ENCODE peak calls at places on chromosomes 16 and 17, in seven cellular contexts. I is heart right ventricle; C is tibial artery; A is astrocyte of the cerebellum; Y is CD8-positive, alpha-beta T cell; Z is activated B cell treated with CpG ODN at 0.5 μM for 24 hours; K is foreskin keratinocyte. M is an unnamed sample.

GRCh38 chr16:4850211-4850610 is 2.9 kb downstream of the UBN1 start:
- DNase-seq in I (no peak), C (no peak), A (no peak), Y (no peak), Z (no peak), K (no peak), M (no peak)

GRCh38 chr17:44919885-44920564 is 4.7 kb upstream of the GFAP start:
- DNase-seq in I (peak), C (peak), A (peak), Y (peak), Z (peak), K (peak), M (peak)

GRCh38 chr16:73152731-73153130 is 104.8 kb upstream of the ZFHX3 start:
- DNase-seq in I (no peak), C (no peak), A (no peak), Y (no peak), Z (no peak), K (no peak), M (peak)

GRCh38 chr17:76385892-76386786 is 1.7 kb downstream of the SPHK1 start:
- DNase-seq in I (peak), C (peak), A (no peak), Y (peak), Z (peak), K (peak), M (peak)

GRCh38 chr17:75904749-75905521 is at the start of gene MRPL38:
- DNase-seq in I (peak), C (peak), A (peak), Y (peak), Z (peak), K (peak), M (peak)

GRCh38 chr17:34858941-34859562 is 102.2 kb downstream of the CCT6B start:
- DNase-seq in I (no peak), C (no peak), A (no peak), Y (no peak), Z (no peak), K (no peak), M (no peak)

GRCh38 chr16:69340095-69340644 is 598 bp downstream of the NIP7 start:
- DNase-seq in I (peak), C (no peak), A (no peak), Y (no peak), Z (no peak), K (no peak), M (no peak)

GRCh38 chr16:88618182-88618955 is 20.0 kb upstream of the IL17C start:
- DNase-seq in I (no peak), C (no peak), A (no peak), Y (no peak), Z (no peak), K (no peak), M (no peak)

GRCh38 chr17:43723697-43724359 is 34.8 kb downstream of the SOST start:
- DNase-seq in I (no peak), C (peak), A (no peak), Y (no peak), Z (no peak), K (peak), M (no peak)

GRCh38 chr16:69351309-69352027 is at the start of gene TMED6:
- DNase-seq in I (no peak), C (no peak), A (no peak), Y (no peak), Z (no peak), K (no peak), M (no peak)

GRCh38 chr16:12804395-12804794 is 708 bp upstream of the CPPED1 start:
- DNase-seq in I (no peak), C (no peak), A (no peak), Y (no peak), Z (no peak), K (no peak), M (no peak)

GRCh38 chr17:61744252-61744651 is 119.1 kb downstream of the BRIP1 start:
- DNase-seq in I (no peak), C (no peak), A (no peak), Y (no peak), Z (no peak), K (no peak), M (no peak)

GRCh38 chr17:29645516-29646051 is 22.9 kb upstream of the CORO6 start:
- DNase-seq in I (peak), C (peak), A (peak), Y (no peak), Z (no peak), K (no peak), M (no peak)

GRCh38 chr16:62205459-62205858 is 169.2 kb upstream of the CDH8 start:
- DNase-seq in I (no peak), C (no peak), A (no peak), Y (no peak), Z (no peak), K (no peak), M (no peak)

GRCh38 chr16:77062878-77063566 is 128.0 kb upstream of the MON1B start:
- DNase-seq in I (no peak), C (no peak), A (no peak), Y (no peak), Z (no peak), K (no peak), M (no peak)

GRCh38 chr17:49598918-49599317 is 23.2 kb downstream of the NXPH3 start:
- DNase-seq in I (no peak), C (no peak), A (no peak), Y (no peak), Z (no peak), K (no peak), M (no peak)
- TF ChIP-seq CTCF in I (no peak), C (no peak), A (no peak), Y (no peak), Z (no peak), K (no peak), M (no peak)

GRCh38 chr17:45948881-45949624 is 50.0 kb upstream of the STH start:
- DNase-seq in I (peak), C (peak), A (no peak), Y (peak), Z (peak), K (peak), M (peak)
- TF ChIP-seq CTCF in I (peak), C (peak), A (peak), Y (peak), Z (no peak), K (peak), M (peak)

GRCh38 chr17:39955726-39956225 is 7.0 kb upstream of the GSDMA start:
- DNase-seq in I (no peak), C (no peak), A (no peak), Y (no peak), Z (no peak), K (no peak), M (no peak)
- TF ChIP-seq CTCF in I (no peak), C (no peak), A (no peak), Y (no peak), Z (no peak), K (no peak), M (no peak)

GRCh38 chr17:82229686-82230626 is 1.1 kb downstream of the SLC16A3 start:
- DNase-seq in I (no peak), C (no peak), A (no peak), Y (no peak), Z (no peak), K (no peak), M (no peak)
- TF ChIP-seq CTCF in I (no peak), C (no peak), A (no peak), Y (no peak), Z (no peak), K (no peak), M (no peak)

GRCh38 chr17:360141-360705 is 7.6 kb upstream of the RPH3AL start:
- DNase-seq in I (no peak), C (no peak), A (no peak), Y (no peak), Z (no peak), K (no peak), M (no peak)
- TF ChIP-seq CTCF in I (no peak), C (no peak), A (no peak), Y (no peak), Z (no peak), K (no peak), M (no peak)

DNA sequence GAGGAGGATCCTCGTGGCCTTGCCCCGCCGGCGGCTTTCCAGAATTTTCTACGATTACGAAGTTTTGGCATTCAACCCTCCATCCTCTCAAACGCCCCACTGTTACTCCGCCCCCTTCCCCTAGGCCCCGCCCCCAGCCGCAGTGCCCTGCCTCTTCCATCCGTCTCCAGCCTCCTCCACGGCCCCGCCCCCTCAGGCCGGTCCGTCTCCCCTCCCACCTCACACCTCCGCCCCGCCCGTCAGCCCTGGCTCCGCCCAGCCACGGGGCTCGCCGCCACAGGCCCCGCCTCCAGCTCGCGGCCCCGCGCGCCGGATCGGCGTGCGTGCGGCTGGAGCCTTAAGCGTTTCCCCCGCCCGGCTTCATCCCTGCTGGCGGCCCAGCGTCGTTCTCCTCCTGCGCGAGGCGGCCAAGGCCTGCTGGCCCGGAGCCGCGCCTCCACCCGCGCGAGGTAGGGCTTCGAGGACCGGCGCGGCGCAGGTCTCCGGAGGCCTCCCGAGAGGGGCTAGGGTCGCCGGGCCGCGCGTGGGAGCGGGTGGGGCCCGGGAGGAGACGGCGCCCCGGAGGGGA is at the start of the genes C17orf67 and DGKE:
- DNase-seq in I (peak), C (peak), A (peak), Y (peak), Z (peak), K (peak), M (peak)
- TF ChIP-seq CTCF in I (no peak), C (no peak), A (no peak), Y (no peak), Z (no peak), K (no peak), M (no peak)

GRCh38 chr17:17140590-17140980 is 65.5 kb downstream of the PLD6 start:
- DNase-seq in I (no peak), C (no peak), A (no peak), Y (no peak), Z (no peak), K (peak), M (no peak)
- TF ChIP-seq CTCF in I (no peak), C (peak), A (peak), Y (no peak), Z (no peak), K (peak), M (no peak)

GRCh38 chr17:73802314-73802713 is 158.1 kb upstream of the SDK2 start:
- DNase-seq in I (no peak), C (no peak), A (no peak), Y (no peak), Z (no peak), K (no peak), M (no peak)
- TF ChIP-seq CTCF in I (no peak), C (no peak), A (no peak), Y (no peak), Z (no peak), K (no peak), M (no peak)

DNA sequence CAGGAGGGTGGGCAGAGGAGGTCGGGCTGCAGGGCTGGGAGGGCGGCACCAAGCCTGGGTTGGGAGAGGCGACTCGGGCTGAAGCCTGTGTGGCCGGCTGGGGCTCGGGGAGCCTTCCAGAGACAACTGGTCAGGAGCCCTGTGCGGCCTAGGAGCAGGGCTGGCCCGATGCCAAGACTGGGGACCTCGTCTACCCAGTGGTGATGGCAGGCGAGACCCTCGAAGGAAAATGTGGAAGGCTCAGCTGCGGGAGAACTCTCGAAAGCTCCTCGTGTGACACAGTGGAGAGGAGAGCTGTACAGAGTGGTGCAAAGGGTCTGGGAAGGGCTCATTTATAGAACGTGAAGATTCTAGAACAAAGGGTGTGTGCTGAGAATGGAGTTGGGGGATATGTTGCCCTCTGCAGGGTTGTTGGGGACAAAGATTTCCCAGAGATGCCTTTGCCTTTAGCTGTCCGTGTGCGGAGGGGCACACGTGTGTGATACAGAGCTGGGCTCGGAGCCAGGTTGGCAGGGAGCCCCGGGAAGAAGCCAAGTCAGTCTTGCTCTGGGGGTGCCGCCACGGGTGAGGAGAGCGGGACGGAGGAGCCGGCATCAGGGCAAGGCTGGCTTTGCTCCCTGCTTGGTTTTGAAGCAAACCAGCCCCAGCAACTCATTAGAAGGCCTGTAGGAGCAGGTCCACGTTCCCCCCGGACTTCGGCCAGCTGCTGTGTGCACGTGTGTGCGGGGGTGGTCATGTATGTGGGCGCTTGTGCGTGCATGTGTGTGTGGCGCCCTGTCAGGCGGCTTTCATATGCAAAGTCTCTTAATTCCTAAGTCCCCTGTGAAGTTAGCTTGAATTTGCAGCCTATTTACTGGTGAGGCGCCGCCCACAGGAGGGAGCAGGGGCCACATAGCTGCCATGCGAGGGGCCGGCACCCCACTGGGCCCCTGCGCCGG is 132.4 kb upstream of the CHMP6 start:
- DNase-seq in I (peak), C (peak), A (peak), Y (no peak), Z (no peak), K (peak), M (no peak)
- TF ChIP-seq CTCF in I (peak), C (no peak), A (peak), Y (no peak), Z (no peak), K (peak), M (no peak)